ENCODE peak calls at places on chromosomes 13 and 19, in five cellular contexts. Q, W, J, H and Z are unnamed samples.
A peak's percentile ranks its signal among the peaks of the same experiment; 100 is the strongest.

GRCh38 chr13:112799394-112799793 is 109.6 kb downstream of the ATP11A start:
- DNase-seq in Q (no peak), J (no peak), H (no peak), W (no peak), Z (no peak)

GRCh38 chr13:51770681-51771417 is 33.1 kb downstream of the DHRS12 start:
- DNase-seq in H (no peak), W (no peak), J (no peak), Q (no peak), Z (no peak)

GRCh38 chr19:58356236-58356970 is 3.1 kb upstream of the A1BG start:
- DNase-seq in W (no peak), Q (no peak), J (peak; percentile 43), H (no peak), Z (no peak)

GRCh38 chr13:48828962-48829405 is 146.7 kb upstream of the FNDC3A start:
- DNase-seq in W (no peak), H (no peak), J (peak; percentile 32), Q (no peak), Z (no peak)

GRCh38 chr19:40542197-40542859 is 34.3 kb upstream of the SHKBP1 start:
- DNase-seq in H (no peak), J (peak; percentile 60), W (no peak), Q (no peak), Z (no peak)

GRCh38 chr19:50341091-50341564 is 12.0 kb upstream of the KCNC3 start:
- DNase-seq in H (peak; percentile 96), W (no peak), Q (no peak), J (no peak), Z (peak; percentile 61)

GRCh38 chr19:18633321-18633720 is 3.5 kb upstream of the KLHL26 start:
- DNase-seq in Q (no peak), J (no peak), W (no peak), H (no peak), Z (no peak)

GRCh38 chr19:49073514-49074378 is 1.2 kb upstream of the KCNA7 start:
- DNase-seq in J (no peak), W (no peak), Q (no peak), H (no peak), Z (no peak)

GRCh38 chr13:113203507-113204377 is 4.7 kb downstream of the PCID2 start:
- DNase-seq in H (no peak), Q (no peak), J (no peak), W (no peak), Z (no peak)

GRCh38 chr13:111344471-111345191 is 24.2 kb downstream of the TEX29 start:
- DNase-seq in H (no peak), Q (no peak), J (peak; percentile 92), W (peak; percentile 27), Z (no peak)

GRCh38 chr13:110540871-110541525 is 20.5 kb downstream of the RAB20 start:
- DNase-seq in H (no peak), W (no peak), J (no peak), Q (no peak), Z (no peak)

GRCh38 chr13:40536443-40537113 is 129.9 kb downstream of the FOXO1 start:
- DNase-seq in W (no peak), H (no peak), Q (no peak), J (no peak), Z (no peak)

GRCh38 chr13:102948006-102948405 is 102.2 kb downstream of the ERCC5 start:
- DNase-seq in Q (no peak), H (no peak), J (no peak), W (no peak), Z (no peak)
- TF ChIP-seq CTCF in Q (no peak), H (no peak), J (no peak), W (no peak), Z (no peak)

DNA sequence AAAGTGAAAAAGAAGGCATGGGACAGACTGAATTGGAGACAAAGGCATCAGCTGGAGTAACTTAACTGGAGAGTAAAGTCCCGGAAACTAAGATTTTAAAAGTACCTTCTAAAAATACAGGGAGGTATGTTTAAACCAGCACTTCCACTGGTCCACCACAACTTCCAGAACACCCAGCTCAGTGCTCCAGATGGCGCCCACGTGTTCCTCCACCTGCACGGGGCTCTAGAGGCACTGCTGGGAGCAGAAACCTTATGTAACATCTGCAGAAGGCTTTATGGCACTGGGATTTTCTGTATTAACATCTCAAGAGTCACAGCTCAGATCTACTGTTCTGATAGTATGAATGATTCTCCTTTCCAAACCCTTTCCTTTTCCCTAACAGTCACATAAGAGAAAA is 252.1 kb downstream of the DCLK1 start:
- DNase-seq in Q (no peak), J (no peak), H (no peak), W (no peak), Z (no peak)
- TF ChIP-seq CTCF in Q (no peak), J (no peak), H (no peak), W (no peak), Z (no peak)

GRCh38 chr19:52823676-52824075 is 2.2 kb upstream of the ZNF28 start:
- DNase-seq in H (no peak), J (no peak), Q (no peak), W (no peak), Z (no peak)

GRCh38 chr19:52825765-52826164 is 4.3 kb upstream of the ZNF28 start:
- DNase-seq in W (no peak), H (no peak), Q (no peak), J (no peak), Z (no peak)
- TF ChIP-seq CTCF in W (no peak), H (no peak), Q (no peak), J (no peak), Z (no peak)

GRCh38 chr19:42228640-42229039 is 8.5 kb downstream of the ZNF526 start:
- DNase-seq in Q (no peak), J (no peak), W (no peak), H (no peak), Z (no peak)

GRCh38 chr19:42226886-42227285 is 6.8 kb downstream of the ZNF526 start:
- DNase-seq in H (no peak), W (no peak), Q (no peak), J (peak; percentile 50), Z (no peak)

GRCh38 chr19:42229855-42230331 is 9.8 kb downstream of the ZNF526 start:
- DNase-seq in W (no peak), H (no peak), Q (no peak), J (peak; percentile 12), Z (no peak)

GRCh38 chr19:42232435-42232834 is 10.0 kb downstream of the GSK3A start:
- DNase-seq in J (no peak), W (no peak), Q (no peak), H (no peak), Z (no peak)

DNA sequence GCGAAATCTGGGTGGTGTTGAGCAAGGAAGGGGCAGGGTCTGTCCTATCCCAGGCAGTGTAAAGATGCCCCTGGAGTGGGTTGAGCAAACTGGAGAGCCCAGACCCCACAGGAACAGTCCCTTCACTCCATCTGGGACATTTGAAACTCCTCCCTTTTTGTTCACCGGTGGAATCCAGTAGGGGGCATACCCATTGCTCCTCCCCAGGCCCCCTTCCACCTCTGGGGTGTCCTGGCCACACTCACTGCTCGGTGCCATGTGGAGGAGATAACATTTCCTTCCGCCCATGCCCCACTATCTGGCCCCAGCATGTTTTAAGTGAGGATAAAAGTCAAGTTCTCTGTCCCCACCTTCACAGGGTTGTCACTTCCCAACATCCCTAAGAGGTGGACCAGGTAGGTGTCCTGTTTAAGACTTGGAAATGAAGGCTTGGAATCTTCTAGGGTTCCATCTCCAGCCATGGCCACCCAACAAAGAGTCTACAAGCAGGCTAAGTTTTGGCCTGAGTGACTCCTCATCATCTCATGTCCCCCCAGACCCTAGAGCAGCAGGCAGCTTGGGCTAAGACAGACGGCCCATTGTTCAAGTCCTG is 9.2 kb downstream of the ZNF526 start:
- DNase-seq in W (no peak), J (no peak), H (no peak), Q (no peak), Z (no peak)
- TF ChIP-seq CTCF in W (no peak), J (no peak), H (no peak), Q (no peak), Z (no peak)

GRCh38 chr19:2168619-2169424 is 5.1 kb downstream of the DOT1L start:
- DNase-seq in W (peak; percentile 50), H (peak; percentile 92), Q (peak; percentile 86), J (peak; percentile 99), Z (peak; percentile 99)
- TF ChIP-seq CTCF in W (no peak), H (no peak), Q (no peak), J (no peak), Z (no peak)

DNA sequence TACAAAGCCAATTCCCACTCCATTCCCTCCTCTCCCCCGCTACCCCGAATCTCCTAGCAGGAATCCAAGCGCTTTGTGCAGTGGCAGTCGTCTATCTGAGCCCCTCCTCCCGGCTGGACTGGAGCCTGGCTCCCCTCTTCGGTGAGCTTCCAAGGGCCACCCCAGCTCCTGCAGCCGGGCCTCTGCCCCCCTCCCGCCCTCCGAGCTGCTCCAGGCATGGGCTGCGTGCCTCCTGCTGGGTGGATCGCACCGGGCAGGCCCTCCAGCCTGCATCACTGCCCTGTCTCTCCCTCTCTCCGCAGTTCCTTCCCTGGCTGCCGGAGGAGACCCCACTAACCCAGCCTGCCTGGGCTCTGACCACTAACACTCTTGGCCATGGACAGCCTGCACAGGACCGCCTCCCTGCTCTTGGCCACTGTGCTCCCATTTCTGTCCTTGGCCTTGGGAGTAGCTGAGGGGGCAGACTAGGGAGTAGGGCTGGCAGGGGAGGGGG is 12.9 kb upstream of the LENG8 start:
- DNase-seq in H (no peak), W (no peak), J (no peak), Q (no peak), Z (no peak)
- TF ChIP-seq CTCF in H (no peak), W (no peak), J (no peak), Q (no peak), Z (no peak)

DNA sequence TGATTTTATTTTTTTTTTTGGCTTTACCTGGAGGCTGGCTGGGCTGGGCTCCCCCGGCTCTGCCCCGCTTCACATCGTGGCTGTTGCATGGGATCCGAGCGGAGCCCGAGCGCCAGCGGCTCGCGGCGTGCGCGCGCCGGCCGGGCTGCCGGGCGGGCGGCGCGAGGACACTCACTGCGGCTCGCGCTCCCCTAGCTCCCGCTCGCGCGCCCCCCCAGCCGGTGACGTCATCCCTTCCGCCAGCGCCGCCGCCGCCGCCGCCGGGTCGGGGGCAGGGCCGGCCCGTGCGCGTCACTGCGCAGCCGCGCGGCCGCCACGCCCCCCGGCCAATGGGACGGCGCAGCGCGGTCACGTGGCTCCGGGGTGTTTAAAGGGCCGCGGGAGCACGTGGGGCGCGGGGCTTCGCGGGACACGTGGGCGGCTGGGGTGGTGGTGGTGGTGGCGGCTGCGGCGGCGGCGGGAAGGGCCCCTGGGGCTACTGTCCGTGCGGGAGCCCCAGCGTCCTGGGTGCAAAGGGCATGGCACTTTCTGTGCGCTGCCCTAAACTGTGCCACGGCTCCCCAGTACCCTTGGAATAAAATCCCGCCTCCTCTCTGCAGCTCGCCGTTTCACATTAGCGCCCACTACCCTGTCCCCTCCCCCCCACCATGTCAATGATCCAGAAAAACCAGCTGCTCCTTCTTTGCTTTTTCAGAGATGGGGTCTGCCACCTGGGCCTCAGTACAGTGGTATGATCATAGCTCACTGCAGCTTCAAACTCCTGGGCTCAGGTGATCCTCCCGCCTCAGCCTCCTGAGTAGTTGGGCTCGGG is at the start of gene PTPRS:
- DNase-seq in Q (peak; percentile 70), H (no peak), W (peak; percentile 85), J (peak; percentile 74), Z (no peak)
- TF ChIP-seq CTCF in Q (no peak), H (no peak), W (no peak), J (no peak), Z (no peak)

GRCh38 chr19:16141043-16141442 is 2.4 kb upstream of the HSH2D start:
- DNase-seq in Q (peak; percentile 43), J (no peak), H (peak; percentile 75), W (no peak), Z (no peak)
- TF ChIP-seq CTCF in Q (no peak), J (no peak), H (peak; percentile 36), W (no peak), Z (no peak)